ENCODE peak calls at places on chromosomes 1 and 21, in six cellular contexts. Y is BJ; C is psoas muscle; Z is stimulated activated CD8-positive, alpha-beta memory T cell treated with anti-CD3 and anti-CD28 coated beads, Interleukin-15, amount 100 ng/mL, for 1 hour; M is bronchial epithelial cell; K is lung. X is an unnamed sample.

GRCh38 chr1:205704891-205705290 is 24.6 kb upstream of the SLC45A3 start:
- DNase-seq in Y (no peak), C (no peak), Z (no peak), M (no peak), K (no peak), X (no peak)

GRCh38 chr1:171083222-171083621 is 7.5 kb upstream of the FMO3 start:
- DNase-seq in Y (no peak), C (no peak), Z (no peak), M (no peak), K (no peak), X (no peak)

GRCh38 chr1:38291906-38292521 is 245.4 kb upstream of the POU3F1 start:
- DNase-seq in Y (no peak), C (no peak), Z (no peak), M (no peak), K (no peak), X (no peak)

GRCh38 chr1:108068141-108068540 is 103.2 kb upstream of the VAV3 start:
- DNase-seq in Y (no peak), C (no peak), Z (no peak), M (peak; percentile 66), K (no peak), X (peak; percentile 41)

GRCh38 chr1:76668046-76668445 is 199.2 kb upstream of the ST6GALNAC5 start:
- DNase-seq in Y (no peak), C (no peak), Z (no peak), M (no peak), K (no peak), X (peak; percentile 73)

GRCh38 chr1:25688390-25689119 is 72.0 kb downstream of the MAN1C1 start:
- DNase-seq in Y (no peak), C (peak; percentile 84), Z (no peak), M (no peak), K (no peak), X (no peak)

GRCh38 chr1:5519366-5520135 is 472.7 kb downstream of the NPHP4 start:
- DNase-seq in Y (no peak), C (no peak), Z (no peak), M (no peak), K (no peak), X (no peak)

GRCh38 chr1:55061000-55061705 is 21.8 kb downstream of the PCSK9 start:
- DNase-seq in Y (no peak), C (no peak), Z (no peak), M (no peak), K (peak; percentile 26), X (no peak)

GRCh38 chr1:226551299-226551698 is 2.7 kb downstream of the STUM start:
- DNase-seq in Y (no peak), C (no peak), Z (no peak), M (no peak), K (no peak), X (no peak)

GRCh38 chr1:169816617-169817016 is 21.9 kb upstream of the METTL18 start:
- DNase-seq in Y (no peak), C (no peak), Z (no peak), M (peak; percentile 6), K (no peak), X (no peak)

GRCh38 chr1:183075861-183076260 is 52.6 kb downstream of the LAMC1 start:
- DNase-seq in Y (no peak), C (no peak), Z (no peak), M (no peak), K (no peak), X (no peak)

GRCh38 chr21:16965424-16965823 is 547.4 kb upstream of the CXADR start:
- DNase-seq in Y (no peak), C (no peak), Z (no peak), M (no peak), K (no peak), X (no peak)

GRCh38 chr1:153260980-153261792 is 1.7 kb downstream of the LORICRIN start:
- DNase-seq in Y (no peak), C (peak; percentile 57), Z (no peak), M (no peak), K (no peak), X (peak; percentile 12)

GRCh38 chr1:225474986-225475820 is 47.4 kb upstream of the LBR start:
- DNase-seq in Y (no peak), C (peak; percentile 85), Z (peak; percentile 34), M (peak; percentile 26), K (peak; percentile 64), X (peak; percentile 64)

GRCh38 chr1:219621047-219621786 is 8.3 kb upstream of the ZC3H11B start:
- DNase-seq in Y (no peak), C (no peak), Z (no peak), M (no peak), K (no peak), X (no peak)

GRCh38 chr1:227780101-227781044 is 35.1 kb upstream of the PRSS38 start:
- DNase-seq in Y (no peak), C (peak; percentile 30), Z (no peak), M (no peak), K (no peak), X (no peak)

GRCh38 chr1:83932281-83932680 is 66.7 kb downstream of the TTLL7 start:
- DNase-seq in Y (no peak), C (no peak), Z (no peak), M (no peak), K (no peak), X (no peak)

GRCh38 chr1:40221977-40222772 is 25.6 kb upstream of the TMCO2 start:
- DNase-seq in Y (no peak), C (no peak), Z (no peak), M (no peak), K (no peak), X (no peak)

GRCh38 chr1:68347415-68347814 is 102.3 kb downstream of the RPE65 start:
- DNase-seq in Y (no peak), C (peak; percentile 54), Z (no peak), M (no peak), K (peak; percentile 35), X (no peak)

GRCh38 chr1:172483448-172483847 is 39.6 kb upstream of the PIGC start:
- DNase-seq in Y (no peak), C (no peak), Z (no peak), M (no peak), K (no peak), X (peak; percentile 48)

GRCh38 chr1:8462298-8462946 is 144.5 kb downstream of the SLC45A1 start:
- DNase-seq in Y (no peak), C (no peak), Z (no peak), M (no peak), K (no peak), X (peak; percentile 23)

GRCh38 chr1:195934839-195935557 is 673.2 kb downstream of the KCNT2 start:
- DNase-seq in Y (peak; percentile 20), C (no peak), Z (no peak), M (no peak), K (no peak), X (no peak)

GRCh38 chr1:159088050-159088449 is 11.5 kb upstream of the AIM2 start:
- DNase-seq in Y (peak; percentile 65), C (no peak), Z (no peak), M (peak; percentile 80), K (no peak), X (peak; percentile 71)

GRCh38 chr21:41598561-41599511 is 90.9 kb upstream of the TMPRSS2 start:
- DNase-seq in Y (no peak), C (no peak), Z (no peak), M (no peak), K (peak; percentile 84), X (peak; percentile 49)

GRCh38 chr1:45266151-45266801 is 59.9 kb upstream of the ZSWIM5 start:
- DNase-seq in Y (no peak), C (no peak), Z (no peak), M (peak; percentile 74), K (peak; percentile 29), X (peak; percentile 54)

X was measured in kidney tubule cell.